ENCODE peak calls at places on chromosomes 2 and 18, in four cellular contexts. One of them, this sample, is unnamed.
A peak's percentile ranks its signal among the peaks of the same experiment; 100 is the strongest.

GRCh38 chr2:70962211-70962884 is 16.1 kb upstream of the ANKRD53 start:
- DNase-seq in CD8-positive, alpha-beta T cell: no peak
- DNase-seq in colonic mucosa: peak; percentile 9
- DNase-seq in heart right ventricle: no peak
- DNase-seq in this sample: no peak

GRCh38 chr2:222641336-222641735 is 14.6 kb downstream of the FARSB start:
- DNase-seq in heart right ventricle: no peak
- DNase-seq in CD8-positive, alpha-beta T cell: no peak
- DNase-seq in colonic mucosa: no peak
- DNase-seq in this sample: no peak

GRCh38 chr2:240640939-240641338 is 15.7 kb downstream of the GPR35 start:
- DNase-seq in heart right ventricle: no peak
- DNase-seq in CD8-positive, alpha-beta T cell: no peak
- DNase-seq in colonic mucosa: peak; percentile 51
- DNase-seq in this sample: peak; percentile 65

GRCh38 chr2:24724111-24724775 is 68.9 kb downstream of the PTRHD1 start:
- DNase-seq in CD8-positive, alpha-beta T cell: no peak
- DNase-seq in colonic mucosa: no peak
- DNase-seq in heart right ventricle: no peak
- DNase-seq in this sample: no peak

GRCh38 chr2:171297951-171298350 is 135.8 kb downstream of the METTL8 start:
- DNase-seq in CD8-positive, alpha-beta T cell: no peak
- DNase-seq in colonic mucosa: no peak
- DNase-seq in heart right ventricle: no peak
- DNase-seq in this sample: no peak

GRCh38 chr2:193885419-193885818 is 1690.7 kb upstream of the TMEFF2 start:
- DNase-seq in CD8-positive, alpha-beta T cell: no peak
- DNase-seq in heart right ventricle: no peak
- DNase-seq in colonic mucosa: no peak
- DNase-seq in this sample: no peak

GRCh38 chr2:127218843-127219715 is 1.0 kb downstream of the CYP27C1 start:
- DNase-seq in heart right ventricle: no peak
- DNase-seq in CD8-positive, alpha-beta T cell: no peak
- DNase-seq in colonic mucosa: no peak
- DNase-seq in this sample: peak; percentile 74

GRCh38 chr18:79208882-79209281 is 139.7 kb downstream of the ATP9B start:
- DNase-seq in heart right ventricle: peak; percentile 42
- DNase-seq in CD8-positive, alpha-beta T cell: no peak
- DNase-seq in colonic mucosa: no peak
- DNase-seq in this sample: no peak

GRCh38 chr18:26036635-26037034 is 53.8 kb downstream of the SS18 start:
- DNase-seq in CD8-positive, alpha-beta T cell: no peak
- DNase-seq in colonic mucosa: no peak
- DNase-seq in heart right ventricle: no peak
- DNase-seq in this sample: no peak

GRCh38 chr2:219916761-219917160 is 289.3 kb downstream of the SLC4A3 start:
- DNase-seq in CD8-positive, alpha-beta T cell: no peak
- DNase-seq in heart right ventricle: no peak
- DNase-seq in colonic mucosa: no peak
- DNase-seq in this sample: no peak

GRCh38 chr2:139259422-139260051 is 479.3 kb upstream of the NXPH2 start:
- DNase-seq in heart right ventricle: no peak
- DNase-seq in CD8-positive, alpha-beta T cell: no peak
- DNase-seq in colonic mucosa: no peak
- DNase-seq in this sample: no peak

GRCh38 chr2:27720004-27720551 is 51.4 kb upstream of the MRPL33 start:
- DNase-seq in heart right ventricle: no peak
- DNase-seq in CD8-positive, alpha-beta T cell: no peak
- DNase-seq in colonic mucosa: no peak
- DNase-seq in this sample: no peak

GRCh38 chr18:59141294-59142068 is 1.8 kb downstream of the SEC11C start:
- DNase-seq in heart right ventricle: no peak
- DNase-seq in colonic mucosa: no peak
- DNase-seq in CD8-positive, alpha-beta T cell: no peak
- DNase-seq in this sample: no peak

GRCh38 chr2:54456526-54457325 is 599 bp downstream of the SPTBN1 start:
- DNase-seq in heart right ventricle: peak; percentile 50
- DNase-seq in CD8-positive, alpha-beta T cell: no peak
- DNase-seq in colonic mucosa: no peak
- DNase-seq in this sample: peak; percentile 75

GRCh38 chr18:75923169-75923568 is 495.7 kb upstream of the SMIM21 start:
- DNase-seq in heart right ventricle: peak; percentile 61
- DNase-seq in CD8-positive, alpha-beta T cell: no peak
- DNase-seq in colonic mucosa: no peak
- DNase-seq in this sample: no peak

GRCh38 chr2:128660836-128661235 is 342.2 kb upstream of the HS6ST1 start:
- DNase-seq in heart right ventricle: no peak
- DNase-seq in colonic mucosa: no peak
- DNase-seq in CD8-positive, alpha-beta T cell: no peak
- DNase-seq in this sample: peak; percentile 41

GRCh38 chr2:27400348-27401135 is 8.8 kb downstream of the PPM1G start:
- DNase-seq in CD8-positive, alpha-beta T cell: no peak
- DNase-seq in colonic mucosa: no peak
- DNase-seq in heart right ventricle: no peak
- DNase-seq in this sample: no peak

GRCh38 chr2:88765154-88765948 is 73.9 kb downstream of the RPIA start:
- DNase-seq in colonic mucosa: peak; percentile 75
- DNase-seq in CD8-positive, alpha-beta T cell: peak; percentile 19
- DNase-seq in heart right ventricle: no peak
- DNase-seq in this sample: peak; percentile 74

GRCh38 chr2:102841107-102841840 is 79.4 kb downstream of the TMEM182 start:
- DNase-seq in CD8-positive, alpha-beta T cell: no peak
- DNase-seq in heart right ventricle: no peak
- DNase-seq in colonic mucosa: peak; percentile 53
- DNase-seq in this sample: no peak

GRCh38 chr2:104746299-104746698 is 107.6 kb upstream of the POU3F3 start:
- DNase-seq in CD8-positive, alpha-beta T cell: no peak
- DNase-seq in colonic mucosa: no peak
- DNase-seq in heart right ventricle: no peak
- DNase-seq in this sample: no peak

GRCh38 chr2:205056066-205056678 is 510.9 kb downstream of the PARD3B start:
- DNase-seq in CD8-positive, alpha-beta T cell: no peak
- DNase-seq in heart right ventricle: no peak
- DNase-seq in colonic mucosa: no peak
- DNase-seq in this sample: no peak

GRCh38 chr18:48022021-48022420 is 91.6 kb upstream of the SMAD2 start:
- DNase-seq in heart right ventricle: no peak
- DNase-seq in CD8-positive, alpha-beta T cell: no peak
- DNase-seq in colonic mucosa: no peak
- DNase-seq in this sample: peak; percentile 48

GRCh38 chr2:40130251-40130994 is 321.5 kb downstream of the SLC8A1 start:
- DNase-seq in CD8-positive, alpha-beta T cell: no peak
- DNase-seq in heart right ventricle: peak; percentile 46
- DNase-seq in colonic mucosa: no peak
- DNase-seq in this sample: no peak

GRCh38 chr2:35783723-35784122 is 571.9 kb upstream of the CRIM1 start:
- DNase-seq in heart right ventricle: no peak
- DNase-seq in colonic mucosa: no peak
- DNase-seq in CD8-positive, alpha-beta T cell: no peak
- DNase-seq in this sample: no peak

GRCh38 chr2:54559593-54560145 is 103.5 kb downstream of the SPTBN1 start:
- DNase-seq in heart right ventricle: no peak
- DNase-seq in colonic mucosa: no peak
- DNase-seq in CD8-positive, alpha-beta T cell: no peak
- DNase-seq in this sample: no peak

GRCh38 chr2:3368261-3368722 is 9.3 kb downstream of the EIPR1 start:
- DNase-seq in colonic mucosa: no peak
- DNase-seq in heart right ventricle: no peak
- DNase-seq in CD8-positive, alpha-beta T cell: no peak
- DNase-seq in this sample: no peak

GRCh38 chr2:143261986-143262784 is 133.0 kb downstream of the ARHGAP15 start:
- DNase-seq in heart right ventricle: no peak
- DNase-seq in colonic mucosa: no peak
- DNase-seq in CD8-positive, alpha-beta T cell: peak; percentile 31
- DNase-seq in this sample: no peak

GRCh38 chr18:49168970-49169619 is 218.3 kb upstream of the SMAD7 start:
- DNase-seq in heart right ventricle: no peak
- DNase-seq in CD8-positive, alpha-beta T cell: no peak
- DNase-seq in colonic mucosa: peak; percentile 35
- DNase-seq in this sample: no peak

GRCh38 chr2:33419548-33420255 is 56.7 kb upstream of the RASGRP3 start:
- DNase-seq in colonic mucosa: no peak
- DNase-seq in heart right ventricle: no peak
- DNase-seq in CD8-positive, alpha-beta T cell: no peak
- DNase-seq in this sample: no peak

GRCh38 chr2:236916181-236916580 is 169.5 kb upstream of the COPS8 start:
- DNase-seq in heart right ventricle: no peak
- DNase-seq in CD8-positive, alpha-beta T cell: no peak
- DNase-seq in colonic mucosa: no peak
- DNase-seq in this sample: no peak

GRCh38 chr2:224428787-224429440 is 27.0 kb upstream of the FAM124B start:
- DNase-seq in colonic mucosa: no peak
- DNase-seq in heart right ventricle: no peak
- DNase-seq in CD8-positive, alpha-beta T cell: no peak
- DNase-seq in this sample: no peak

GRCh38 chr2:232632904-232633412 is 446 bp upstream of the EFHD1 start:
- DNase-seq in colonic mucosa: no peak
- DNase-seq in heart right ventricle: peak; percentile 78
- DNase-seq in CD8-positive, alpha-beta T cell: no peak
- DNase-seq in this sample: peak; percentile 93

GRCh38 chr2:107669335-107669734 is 157.4 kb upstream of the RGPD4 start:
- DNase-seq in colonic mucosa: no peak
- DNase-seq in heart right ventricle: no peak
- DNase-seq in CD8-positive, alpha-beta T cell: no peak
- DNase-seq in this sample: no peak

GRCh38 chr18:75811156-75811555 is 383.7 kb upstream of the SMIM21 start:
- DNase-seq in colonic mucosa: no peak
- DNase-seq in heart right ventricle: no peak
- DNase-seq in CD8-positive, alpha-beta T cell: no peak
- DNase-seq in this sample: no peak

GRCh38 chr2:236715511-236715961 is 145.9 kb downstream of the ACKR3 start:
- DNase-seq in heart right ventricle: no peak
- DNase-seq in CD8-positive, alpha-beta T cell: no peak
- DNase-seq in colonic mucosa: peak; percentile 33
- DNase-seq in this sample: no peak

GRCh38 chr2:220276736-220277444 is 649.5 kb downstream of the SLC4A3 start:
- DNase-seq in heart right ventricle: no peak
- DNase-seq in colonic mucosa: no peak
- DNase-seq in CD8-positive, alpha-beta T cell: no peak
- DNase-seq in this sample: no peak

GRCh38 chr2:191105082-191105481 is 45.7 kb downstream of the STAT4 start:
- DNase-seq in CD8-positive, alpha-beta T cell: no peak
- DNase-seq in colonic mucosa: no peak
- DNase-seq in heart right ventricle: no peak
- DNase-seq in this sample: no peak

GRCh38 chr18:13415736-13416135 is 197.2 kb downstream of the LDLRAD4 start:
- DNase-seq in colonic mucosa: no peak
- DNase-seq in heart right ventricle: no peak
- DNase-seq in CD8-positive, alpha-beta T cell: no peak
- DNase-seq in this sample: no peak
- H3K27ac ChIP-seq in colonic mucosa: no peak overlapping the region
- H3K27ac ChIP-seq in heart right ventricle: peak overlapping the region; percentile 47
- H3K27ac ChIP-seq in CD8-positive, alpha-beta T cell: no peak overlapping the region
- H3K27ac ChIP-seq in this sample: no peak overlapping the region

GRCh38 chr2:187453078-187453641 is 5.1 kb upstream of the CALCRL start:
- DNase-seq in CD8-positive, alpha-beta T cell: no peak
- DNase-seq in colonic mucosa: no peak
- DNase-seq in heart right ventricle: no peak
- DNase-seq in this sample: no peak
- TF ChIP-seq CTCF in CD8-positive, alpha-beta T cell: no peak
- TF ChIP-seq CTCF in colonic mucosa: peak; percentile 17
- TF ChIP-seq CTCF in heart right ventricle: peak; percentile 75
- TF ChIP-seq CTCF in this sample: peak; percentile 31

GRCh38 chr2:230777681-230778080 is 65.0 kb downstream of the CAB39 start:
- DNase-seq in heart right ventricle: no peak
- DNase-seq in CD8-positive, alpha-beta T cell: no peak
- DNase-seq in colonic mucosa: no peak
- DNase-seq in this sample: no peak

GRCh38 chr2:230773039-230773773 is 60.6 kb downstream of the CAB39 start:
- DNase-seq in heart right ventricle: no peak
- DNase-seq in CD8-positive, alpha-beta T cell: no peak
- DNase-seq in colonic mucosa: no peak
- DNase-seq in this sample: no peak

GRCh38 chr2:230774348-230774951 is 61.8 kb downstream of the CAB39 start:
- DNase-seq in CD8-positive, alpha-beta T cell: no peak
- DNase-seq in colonic mucosa: no peak
- DNase-seq in heart right ventricle: no peak
- DNase-seq in this sample: no peak

GRCh38 chr2:230778350-230779140 is 65.9 kb downstream of the CAB39 start:
- DNase-seq in colonic mucosa: no peak
- DNase-seq in heart right ventricle: no peak
- DNase-seq in CD8-positive, alpha-beta T cell: no peak
- DNase-seq in this sample: no peak

DNA sequence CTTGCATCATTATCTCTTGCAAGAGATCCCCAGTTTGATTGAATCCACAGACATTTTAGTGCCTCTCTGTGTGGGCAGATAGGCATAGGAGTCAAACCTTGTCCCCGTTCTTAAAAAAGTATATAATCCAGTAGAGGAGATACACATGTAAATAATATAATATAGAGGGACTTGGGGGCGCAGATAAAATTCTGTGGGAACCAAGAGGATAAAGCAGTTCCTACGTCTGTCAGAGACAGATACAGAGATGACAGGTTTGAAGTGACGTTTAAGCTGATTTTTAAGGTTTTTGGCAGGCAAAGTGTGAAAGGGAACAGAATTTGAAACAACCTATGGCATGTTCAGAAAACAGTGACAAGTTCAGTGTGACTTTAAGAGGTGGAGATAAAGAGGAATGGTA is 63.1 kb downstream of the CAB39 start:
- DNase-seq in heart right ventricle: no peak
- DNase-seq in colonic mucosa: no peak
- DNase-seq in CD8-positive, alpha-beta T cell: no peak
- DNase-seq in this sample: no peak
- H3K4me1 ChIP-seq in heart right ventricle: peaks cover 57% of the 10 kb centered on the region
- H3K4me1 ChIP-seq in colonic mucosa: no peaks in the 10 kb centered on the region
- H3K4me1 ChIP-seq in CD8-positive, alpha-beta T cell: peaks cover 57% of the 10 kb centered on the region
- H3K4me1 ChIP-seq in this sample: peaks cover 8% of the 10 kb centered on the region

GRCh38 chr2:65372619-65373018 is 59.8 kb downstream of the SPRED2 start:
- DNase-seq in colonic mucosa: no peak
- DNase-seq in CD8-positive, alpha-beta T cell: no peak
- DNase-seq in heart right ventricle: no peak
- DNase-seq in this sample: no peak

GRCh38 chr2:65374999-65375398 is 57.4 kb downstream of the SPRED2 start:
- DNase-seq in CD8-positive, alpha-beta T cell: no peak
- DNase-seq in colonic mucosa: no peak
- DNase-seq in heart right ventricle: no peak
- DNase-seq in this sample: no peak

GRCh38 chr2:65375723-65376122 is 56.7 kb downstream of the SPRED2 start:
- DNase-seq in colonic mucosa: no peak
- DNase-seq in heart right ventricle: no peak
- DNase-seq in CD8-positive, alpha-beta T cell: no peak
- DNase-seq in this sample: no peak

GRCh38 chr2:65373365-65373918 is 59.0 kb downstream of the SPRED2 start:
- DNase-seq in colonic mucosa: no peak
- DNase-seq in CD8-positive, alpha-beta T cell: no peak
- DNase-seq in heart right ventricle: no peak
- DNase-seq in this sample: no peak

GRCh38 chr2:65374555-65374954 is 57.8 kb downstream of the SPRED2 start:
- DNase-seq in heart right ventricle: no peak
- DNase-seq in colonic mucosa: no peak
- DNase-seq in CD8-positive, alpha-beta T cell: no peak
- DNase-seq in this sample: no peak
- H3K27ac ChIP-seq in heart right ventricle: no peak overlapping the region
- H3K27ac ChIP-seq in colonic mucosa: no peak overlapping the region
- H3K27ac ChIP-seq in CD8-positive, alpha-beta T cell: no peak overlapping the region
- H3K27ac ChIP-seq in this sample: no peak overlapping the region

This sample was measured in kidney.